ENCODE peak calls at places on chromosome 7, in five cellular contexts. S is NCI-H1436, I is foreskin melanocyte, R is COR-L47, A is COLO829. O is an unnamed sample.
A peak's percentile ranks its signal among the peaks of the same experiment; 100 is the strongest.

GRCh38 chr7:73907554-73908122 is 46.7 kb downstream of the TMEM270 start:
- DNase-seq in S (no peak), I (no peak), R (no peak), A (no peak), O (no peak)

GRCh38 chr7:77570330-77571011 is 33.4 kb downstream of the PTPN12 start:
- DNase-seq in S (no peak), I (peak; percentile 98), R (no peak), A (peak; percentile 87), O (no peak)

GRCh38 chr7:127692200-127692599 is 40.2 kb downstream of the SND1 start:
- DNase-seq in S (no peak), I (no peak), R (no peak), A (no peak), O (no peak)

GRCh38 chr7:69078997-69079769 is 519.1 kb upstream of the AUTS2 start:
- DNase-seq in S (no peak), I (no peak), R (no peak), A (no peak), O (no peak)

GRCh38 chr7:134645935-134646334 is 718 bp upstream of the BPGM start:
- DNase-seq in S (no peak), I (peak; percentile 22), R (no peak), A (no peak), O (no peak)

GRCh38 chr7:159036916-159037605 is 107.6 kb downstream of the VIPR2 start:
- DNase-seq in S (no peak), I (no peak), R (no peak), A (no peak), O (no peak)

GRCh38 chr7:106456339-106456738 is 171.6 kb upstream of the NAMPT start:
- DNase-seq in S (no peak), I (no peak), R (no peak), A (no peak), O (no peak)

GRCh38 chr7:42833411-42833810 is 78.5 kb downstream of the C7orf25 start:
- DNase-seq in S (no peak), I (no peak), R (no peak), A (no peak), O (no peak)

GRCh38 chr7:32036557-32036956 is 33.6 kb downstream of the PDE1C start:
- DNase-seq in S (no peak), I (no peak), R (no peak), A (no peak), O (no peak)

GRCh38 chr7:25179771-25180591 is 48.3 kb downstream of the NPVF start:
- DNase-seq in S (peak; percentile 80), I (peak; percentile 67), R (peak; percentile 66), A (peak; percentile 94), O (peak; percentile 99)

GRCh38 chr7:10703059-10703458 is 270.6 kb upstream of the PHF14 start:
- DNase-seq in S (no peak), I (no peak), R (no peak), A (no peak), O (no peak)

GRCh38 chr7:150988230-150989226 is 2.3 kb upstream of the NOS3 start:
- DNase-seq in S (peak; percentile 79), I (peak; percentile 20), R (peak; percentile 80), A (no peak), O (peak; percentile 85)

GRCh38 chr7:137245890-137246289 is 97.6 kb downstream of the PTN start:
- DNase-seq in S (no peak), I (peak; percentile 8), R (no peak), A (no peak), O (no peak)

GRCh38 chr7:130910949-130911944 is 177.2 kb upstream of the KLF14 start:
- DNase-seq in S (no peak), I (no peak), R (no peak), A (no peak), O (no peak)